ENCODE peak calls at places on chromosomes 2 and 18, in six cellular contexts. F is Peyer's patch, G is esophagus squamous epithelium, X is spleen, Y is heart left ventricle, T is esophagus muscularis mucosa. K is an unnamed sample.

GRCh38 chr2:189486237-189486770 is 45.0 kb downstream of the WDR75 start:
- DNase-seq in F (no peak), G (no peak), X (no peak), Y (no peak), T (no peak), K (no peak)

GRCh38 chr18:55086931-55087330 is 127.7 kb upstream of the CCDC68 start:
- DNase-seq in F (no peak), G (no peak), X (no peak), Y (no peak), T (no peak), K (no peak)

GRCh38 chr2:168722592-168722991 is 79.8 kb upstream of the NOSTRIN start:
- DNase-seq in F (no peak), G (no peak), X (no peak), Y (peak; percentile 66), T (no peak), K (no peak)

GRCh38 chr2:120461092-120461491 is 115.2 kb downstream of the INHBB start:
- DNase-seq in F (no peak), G (no peak), X (peak; percentile 57), Y (no peak), T (no peak), K (peak; percentile 21)

GRCh38 chr18:58552057-58552461 is 76.8 kb downstream of the ALPK2 start:
- DNase-seq in F (peak; percentile 47), G (no peak), X (no peak), Y (no peak), T (no peak), K (no peak)

GRCh38 chr2:191155608-191156071 is 4.8 kb upstream of the STAT4 start:
- DNase-seq in F (no peak), G (no peak), X (no peak), Y (no peak), T (no peak), K (no peak)

GRCh38 chr18:43277164-43277600 is at the start of gene SYT4:
- DNase-seq in F (no peak), G (no peak), X (peak; percentile 57), Y (peak; percentile 41), T (no peak), K (peak; percentile 59)

GRCh38 chr2:138087761-138088602 is 123.7 kb downstream of the HNMT start:
- DNase-seq in F (no peak), G (no peak), X (no peak), Y (no peak), T (no peak), K (no peak)

GRCh38 chr18:48680871-48681270 is 142.0 kb downstream of the CTIF start:
- DNase-seq in F (no peak), G (no peak), X (peak; percentile 75), Y (peak; percentile 92), T (no peak), K (peak; percentile 79)

GRCh38 chr2:65370387-65371093 is 61.9 kb downstream of the SPRED2 start:
- DNase-seq in F (no peak), G (no peak), X (no peak), Y (peak; percentile 20), T (no peak), K (no peak)

GRCh38 chr18:49212819-49213218 is 247.6 kb downstream of the DYM start:
- DNase-seq in F (no peak), G (no peak), X (no peak), Y (no peak), T (no peak), K (no peak)

GRCh38 chr2:119433636-119434327 is 2.1 kb downstream of the TMEM37 start:
- DNase-seq in F (no peak), G (no peak), X (no peak), Y (no peak), T (no peak), K (peak; percentile 57)

GRCh38 chr2:101190753-101191516 is 39.8 kb upstream of the TBC1D8 start:
- DNase-seq in F (no peak), G (no peak), X (no peak), Y (no peak), T (no peak), K (no peak)

GRCh38 chr2:5845798-5846197 is 153.6 kb downstream of the SOX11 start:
- DNase-seq in F (no peak), G (no peak), X (no peak), Y (no peak), T (no peak), K (no peak)

GRCh38 chr18:2898131-2898640 is 51.4 kb downstream of the EMILIN2 start:
- DNase-seq in F (no peak), G (no peak), X (no peak), Y (no peak), T (no peak), K (no peak)

GRCh38 chr2:238379096-238379810 is 47.5 kb upstream of the ASB1 start:
- DNase-seq in F (no peak), G (no peak), X (no peak), Y (no peak), T (no peak), K (no peak)

GRCh38 chr18:33372442-33372841 is 68.1 kb downstream of the CCDC178 start:
- DNase-seq in F (no peak), G (no peak), X (no peak), Y (no peak), T (no peak), K (no peak)

GRCh38 chr2:23669413-23670244 is 257.3 kb downstream of the ATAD2B start:
- DNase-seq in F (no peak), G (peak; percentile 6), X (no peak), Y (peak; percentile 82), T (no peak), K (no peak)

GRCh38 chr2:79940366-79940765 is 364.2 kb downstream of the LRRTM1 start:
- DNase-seq in F (no peak), G (no peak), X (no peak), Y (no peak), T (no peak), K (no peak)

GRCh38 chr2:43899589-43899988 is 60.8 kb downstream of the ABCG8 start:
- DNase-seq in F (no peak), G (no peak), X (no peak), Y (no peak), T (no peak), K (no peak)

GRCh38 chr2:233399306-233400225 is 45.3 kb downstream of the DGKD start:
- DNase-seq in F (no peak), G (no peak), X (no peak), Y (no peak), T (no peak), K (no peak)

GRCh38 chr2:45353879-45354278 is 257.2 kb downstream of the SRBD1 start:
- DNase-seq in F (no peak), G (no peak), X (no peak), Y (no peak), T (no peak), K (no peak)

GRCh38 chr2:171432969-171433762 is 624 bp downstream of the METTL8 start:
- DNase-seq in F (peak; percentile 56), G (no peak), X (peak; percentile 84), Y (no peak), T (no peak), K (no peak)

GRCh38 chr2:207926133-207927076 is 98.9 kb downstream of the PLEKHM3 start:
- DNase-seq in F (no peak), G (no peak), X (no peak), Y (no peak), T (peak; percentile 93), K (peak; percentile 75)

GRCh38 chr18:6414118-6414722 is 491 bp downstream of the L3MBTL4 start:
- DNase-seq in F (peak; percentile 40), G (no peak), X (peak; percentile 95), Y (peak; percentile 71), T (no peak), K (peak; percentile 84)

GRCh38 chr18:48828713-48829442 is 121.9 kb downstream of the SMAD7 start:
- DNase-seq in F (peak; percentile 12), G (no peak), X (peak; percentile 66), Y (no peak), T (no peak), K (no peak)

GRCh38 chr2:201996006-201996405 is 37.6 kb upstream of the FZD7 start:
- DNase-seq in F (no peak), G (no peak), X (no peak), Y (no peak), T (no peak), K (no peak)

GRCh38 chr2:191292869-191293268 is 47.7 kb downstream of the MYO1B start:
- DNase-seq in F (no peak), G (no peak), X (no peak), Y (no peak), T (no peak), K (no peak)

DNA sequence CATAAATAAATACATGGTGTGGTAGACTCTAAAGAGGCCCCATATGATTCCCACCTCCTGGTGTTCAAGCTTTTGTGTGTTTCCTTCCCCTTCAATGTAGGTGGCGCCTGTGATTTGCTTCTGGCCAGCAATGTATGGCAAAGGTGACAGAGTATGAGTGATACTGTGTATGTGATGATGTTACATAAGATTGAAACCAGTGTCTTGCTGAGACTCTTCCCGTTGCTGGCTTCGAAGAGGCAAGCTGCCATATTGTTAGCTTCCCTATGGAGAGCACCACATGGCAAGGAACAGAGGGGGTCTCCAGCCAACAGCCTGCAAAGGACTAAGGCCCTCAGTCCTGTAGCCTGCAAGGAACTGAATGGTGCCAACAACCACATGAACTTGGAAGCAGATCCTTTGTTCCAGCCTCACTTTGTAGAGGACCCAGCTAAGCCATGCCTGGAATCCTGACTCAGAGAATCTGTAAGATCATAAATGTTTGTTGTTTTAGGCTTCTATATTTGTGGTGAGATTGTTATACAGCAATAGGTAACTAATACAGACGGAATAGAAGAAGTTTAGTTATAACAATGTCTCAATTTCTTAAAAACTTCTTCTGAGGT is 1.7 kb upstream of the SMAD4 start:
- DNase-seq in F (no peak), G (no peak), X (no peak), Y (no peak), T (no peak), K (no peak)
- TF ChIP-seq POLR2A in F (no peak), G (no peak), X (no peak), Y (no peak), T (no peak), K (no peak)

GRCh38 chr2:178074123-178075005 is 1.8 kb upstream of the PDE11A start:
- DNase-seq in F (no peak), G (no peak), X (no peak), Y (no peak), T (no peak), K (no peak)
- H3K4me3 ChIP-seq in F (no peak overlapping the region), G (no peak overlapping the region), X (no peak overlapping the region), Y (no peak overlapping the region), T (no peak overlapping the region), K (no peak overlapping the region)

GRCh38 chr18:63542069-63542468 is at the start of gene SERPINB12:
- DNase-seq in F (no peak), G (no peak), X (no peak), Y (no peak), T (no peak), K (no peak)
- H3K27ac ChIP-seq in F (no peak within 1 kb of the TSS), G (no peak within 1 kb of the TSS), X (no peak within 1 kb of the TSS), Y (no peak within 1 kb of the TSS), T (no peak within 1 kb of the TSS), K (no peak within 1 kb of the TSS)

GRCh38 chr2:142782942-142783443 is 94.5 kb upstream of the KYNU start:
- DNase-seq in F (no peak), G (no peak), X (no peak), Y (no peak), T (no peak), K (no peak)
- TF ChIP-seq POLR2A in F (no peak), G (no peak), X (no peak), Y (no peak), T (no peak), K (no peak)

K was measured in right lobe of liver.